ENCODE peak calls at places on chromosomes 2 and 18, in eight cellular contexts. K is NCI-H187, C is H7, Q is iPS-NIHi11, R is BJ, J is tibial artery, N is anterior cingulate cortex, S is cardiac muscle cell. A is an unnamed sample.

GRCh38 chr18:21289843-21290242 is 47.8 kb downstream of the GREB1L start:
- DNase-seq in K (no peak), C (no peak), Q (no peak), R (no peak), J (no peak), N (no peak), S (no peak), A (no peak)

GRCh38 chr2:20423847-20424246 is 23.0 kb upstream of the RHOB start:
- DNase-seq in K (no peak), C (no peak), Q (no peak), R (no peak), J (peak), N (no peak), S (no peak), A (no peak)

GRCh38 chr2:13227543-13227942 is 510.8 kb downstream of the TRIB2 start:
- DNase-seq in K (peak), C (no peak), Q (no peak), R (no peak), J (no peak), N (no peak), S (no peak), A (no peak)

GRCh38 chr18:43559507-43559906 is 282.2 kb upstream of the SYT4 start:
- DNase-seq in K (no peak), C (no peak), Q (no peak), R (no peak), J (no peak), N (no peak), S (no peak), A (no peak)

GRCh38 chr2:1849450-1849849 is 105.1 kb upstream of the PXDN start:
- DNase-seq in K (no peak), C (no peak), Q (no peak), R (no peak), J (no peak), N (no peak), S (no peak), A (no peak)

GRCh38 chr2:47503481-47504070 is 100.6 kb downstream of the MSH2 start:
- DNase-seq in K (no peak), C (no peak), Q (no peak), R (no peak), J (peak), N (no peak), S (no peak), A (no peak)

GRCh38 chr2:196482119-196483065 is 157.1 kb upstream of the CCDC150 start:
- DNase-seq in K (no peak), C (no peak), Q (no peak), R (no peak), J (no peak), N (no peak), S (peak), A (no peak)

GRCh38 chr2:132977812-132978529 is 308.0 kb upstream of the LYPD1 start:
- DNase-seq in K (no peak), C (no peak), Q (no peak), R (no peak), J (no peak), N (no peak), S (peak), A (no peak)

GRCh38 chr18:21760321-21760720 is 19.7 kb downstream of the MIB1 start:
- DNase-seq in K (no peak), C (no peak), Q (no peak), R (no peak), J (no peak), N (no peak), S (no peak), A (no peak)

GRCh38 chr2:189466656-189467055 is 25.4 kb downstream of the WDR75 start:
- DNase-seq in K (no peak), C (peak), Q (peak), R (no peak), J (no peak), N (no peak), S (peak), A (no peak)

GRCh38 chr2:67898605-67899004 is 164.2 kb downstream of the C1D start:
- DNase-seq in K (no peak), C (no peak), Q (no peak), R (no peak), J (no peak), N (no peak), S (no peak), A (no peak)

A was measured in left ventricle myocardium inferior.